ENCODE peak calls at places on chromosome 21, in nine cellular contexts. One of them, this sample, is unnamed.

GRCh38 chr21:15645830-15646229 is 84.0 kb upstream of the USP25 start:
- DNase-seq in AG10803: no peak
- DNase-seq in nephron progenitor cell: no peak
- DNase-seq in fibroblast of pulmonary artery: no peak
- DNase-seq in cardiac fibroblast: no peak
- DNase-seq in cardiac muscle cell: no peak
- DNase-seq in H9: no peak
- DNase-seq in AG09319: no peak
- DNase-seq in mammary epithelial cell: no peak
- DNase-seq in this sample: no peak

GRCh38 chr21:33808715-33809367 is 106.8 kb downstream of the ATP5PO start:
- DNase-seq in AG10803: no peak
- DNase-seq in nephron progenitor cell: no peak
- DNase-seq in fibroblast of pulmonary artery: no peak
- DNase-seq in cardiac fibroblast: no peak
- DNase-seq in cardiac muscle cell: no peak
- DNase-seq in H9: no peak
- DNase-seq in AG09319: no peak
- DNase-seq in mammary epithelial cell: no peak
- DNase-seq in this sample: no peak

GRCh38 chr21:34336756-34337391 is 26.9 kb upstream of the KCNE2 start:
- DNase-seq in AG10803: peak; percentile 74
- DNase-seq in nephron progenitor cell: no peak
- DNase-seq in fibroblast of pulmonary artery: peak; percentile 52
- DNase-seq in cardiac fibroblast: peak; percentile 72
- DNase-seq in cardiac muscle cell: no peak
- DNase-seq in H9: no peak
- DNase-seq in AG09319: peak; percentile 80
- DNase-seq in mammary epithelial cell: no peak
- DNase-seq in this sample: no peak

GRCh38 chr21:43938751-43939442 is 73.2 kb upstream of the TRAPPC10 start:
- DNase-seq in AG10803: peak; percentile 64
- DNase-seq in nephron progenitor cell: peak; percentile 89
- DNase-seq in fibroblast of pulmonary artery: peak; percentile 70
- DNase-seq in cardiac fibroblast: peak; percentile 72
- DNase-seq in cardiac muscle cell: peak; percentile 81
- DNase-seq in H9: peak; percentile 87
- DNase-seq in AG09319: no peak
- DNase-seq in mammary epithelial cell: peak; percentile 46
- DNase-seq in this sample: peak; percentile 82

GRCh38 chr21:14414932-14415508 is 32.1 kb upstream of the HSPA13 start:
- DNase-seq in AG10803: no peak
- DNase-seq in nephron progenitor cell: no peak
- DNase-seq in fibroblast of pulmonary artery: no peak
- DNase-seq in cardiac fibroblast: no peak
- DNase-seq in cardiac muscle cell: no peak
- DNase-seq in H9: no peak
- DNase-seq in AG09319: no peak
- DNase-seq in mammary epithelial cell: no peak
- DNase-seq in this sample: no peak

GRCh38 chr21:44267655-44268142 is 6.0 kb upstream of the DNMT3L start:
- DNase-seq in AG10803: no peak
- DNase-seq in nephron progenitor cell: no peak
- DNase-seq in fibroblast of pulmonary artery: no peak
- DNase-seq in cardiac fibroblast: no peak
- DNase-seq in cardiac muscle cell: no peak
- DNase-seq in H9: no peak
- DNase-seq in AG09319: no peak
- DNase-seq in mammary epithelial cell: no peak
- DNase-seq in this sample: peak; percentile 11

GRCh38 chr21:39141502-39141901 is 41.7 kb downstream of the PSMG1 start:
- DNase-seq in AG10803: peak; percentile 78
- DNase-seq in nephron progenitor cell: no peak
- DNase-seq in fibroblast of pulmonary artery: peak; percentile 49
- DNase-seq in cardiac fibroblast: peak; percentile 83
- DNase-seq in cardiac muscle cell: no peak
- DNase-seq in H9: no peak
- DNase-seq in AG09319: no peak
- DNase-seq in mammary epithelial cell: no peak
- DNase-seq in this sample: no peak

GRCh38 chr21:14321042-14321441 is 61.9 kb downstream of the HSPA13 start:
- DNase-seq in AG10803: peak; percentile 3
- DNase-seq in nephron progenitor cell: no peak
- DNase-seq in fibroblast of pulmonary artery: peak; percentile 1
- DNase-seq in cardiac fibroblast: peak; percentile 25
- DNase-seq in cardiac muscle cell: no peak
- DNase-seq in H9: no peak
- DNase-seq in AG09319: no peak
- DNase-seq in mammary epithelial cell: peak; percentile 70
- DNase-seq in this sample: no peak

GRCh38 chr21:39153373-39153772 is 29.9 kb downstream of the PSMG1 start:
- DNase-seq in AG10803: no peak
- DNase-seq in nephron progenitor cell: no peak
- DNase-seq in fibroblast of pulmonary artery: peak; percentile 11
- DNase-seq in cardiac fibroblast: peak; percentile 24
- DNase-seq in cardiac muscle cell: peak; percentile 24
- DNase-seq in H9: no peak
- DNase-seq in AG09319: no peak
- DNase-seq in mammary epithelial cell: no peak
- DNase-seq in this sample: no peak

GRCh38 chr21:27001526-27001925 is 34.6 kb upstream of the ADAMTS5 start:
- DNase-seq in AG10803: peak; percentile 39
- DNase-seq in nephron progenitor cell: no peak
- DNase-seq in fibroblast of pulmonary artery: no peak
- DNase-seq in cardiac fibroblast: no peak
- DNase-seq in cardiac muscle cell: no peak
- DNase-seq in H9: no peak
- DNase-seq in AG09319: no peak
- DNase-seq in mammary epithelial cell: no peak
- DNase-seq in this sample: no peak

GRCh38 chr21:34184232-34184631 is 110.9 kb downstream of the MRPS6 start:
- DNase-seq in AG10803: no peak
- DNase-seq in nephron progenitor cell: no peak
- DNase-seq in fibroblast of pulmonary artery: no peak
- DNase-seq in cardiac fibroblast: no peak
- DNase-seq in cardiac muscle cell: no peak
- DNase-seq in H9: no peak
- DNase-seq in AG09319: no peak
- DNase-seq in mammary epithelial cell: no peak
- DNase-seq in this sample: no peak

GRCh38 chr21:44502559-44502958 is 37.4 kb downstream of the KRTAP10-1 start:
- DNase-seq in AG10803: no peak
- DNase-seq in nephron progenitor cell: no peak
- DNase-seq in fibroblast of pulmonary artery: no peak
- DNase-seq in cardiac fibroblast: no peak
- DNase-seq in cardiac muscle cell: no peak
- DNase-seq in H9: no peak
- DNase-seq in AG09319: no peak
- DNase-seq in mammary epithelial cell: no peak
- DNase-seq in this sample: no peak

GRCh38 chr21:38129711-38130110 is 127.1 kb upstream of the KCNJ15 start:
- DNase-seq in AG10803: no peak
- DNase-seq in nephron progenitor cell: no peak
- DNase-seq in fibroblast of pulmonary artery: no peak
- DNase-seq in cardiac fibroblast: no peak
- DNase-seq in cardiac muscle cell: no peak
- DNase-seq in H9: no peak
- DNase-seq in AG09319: no peak
- DNase-seq in mammary epithelial cell: no peak
- DNase-seq in this sample: no peak

GRCh38 chr21:15422761-15423160 is 307.0 kb upstream of the USP25 start:
- DNase-seq in AG10803: peak; percentile 21
- DNase-seq in nephron progenitor cell: no peak
- DNase-seq in fibroblast of pulmonary artery: peak; percentile 89
- DNase-seq in cardiac fibroblast: peak; percentile 87
- DNase-seq in cardiac muscle cell: no peak
- DNase-seq in H9: no peak
- DNase-seq in AG09319: peak; percentile 0
- DNase-seq in mammary epithelial cell: peak; percentile 99
- DNase-seq in this sample: no peak

GRCh38 chr21:15741510-15741909 is 11.7 kb downstream of the USP25 start:
- DNase-seq in AG10803: peak; percentile 40
- DNase-seq in nephron progenitor cell: no peak
- DNase-seq in fibroblast of pulmonary artery: peak; percentile 37
- DNase-seq in cardiac fibroblast: peak; percentile 59
- DNase-seq in cardiac muscle cell: no peak
- DNase-seq in H9: no peak
- DNase-seq in AG09319: no peak
- DNase-seq in mammary epithelial cell: peak; percentile 43
- DNase-seq in this sample: no peak

GRCh38 chr21:16509466-16509865 is 779.7 kb downstream of the USP25 start:
- DNase-seq in AG10803: peak; percentile 83
- DNase-seq in nephron progenitor cell: no peak
- DNase-seq in fibroblast of pulmonary artery: no peak
- DNase-seq in cardiac fibroblast: no peak
- DNase-seq in cardiac muscle cell: no peak
- DNase-seq in H9: no peak
- DNase-seq in AG09319: peak; percentile 76
- DNase-seq in mammary epithelial cell: no peak
- DNase-seq in this sample: no peak

GRCh38 chr21:44019568-44019958 is 7.5 kb downstream of the TRAPPC10 start:
- DNase-seq in AG10803: no peak
- DNase-seq in nephron progenitor cell: no peak
- DNase-seq in fibroblast of pulmonary artery: no peak
- DNase-seq in cardiac fibroblast: no peak
- DNase-seq in cardiac muscle cell: no peak
- DNase-seq in H9: no peak
- DNase-seq in AG09319: no peak
- DNase-seq in mammary epithelial cell: no peak
- DNase-seq in this sample: no peak

GRCh38 chr21:38800046-38800758 is 5.5 kb upstream of the ETS2 start:
- DNase-seq in AG10803: no peak
- DNase-seq in nephron progenitor cell: no peak
- DNase-seq in fibroblast of pulmonary artery: no peak
- DNase-seq in cardiac fibroblast: no peak
- DNase-seq in cardiac muscle cell: no peak
- DNase-seq in H9: no peak
- DNase-seq in AG09319: no peak
- DNase-seq in mammary epithelial cell: no peak
- DNase-seq in this sample: no peak

GRCh38 chr21:38804617-38805281 is 980 bp upstream of the ETS2 start:
- DNase-seq in AG10803: peak; percentile 54
- DNase-seq in nephron progenitor cell: peak; percentile 70
- DNase-seq in fibroblast of pulmonary artery: no peak
- DNase-seq in cardiac fibroblast: no peak
- DNase-seq in cardiac muscle cell: peak; percentile 74
- DNase-seq in H9: peak; percentile 61
- DNase-seq in AG09319: no peak
- DNase-seq in mammary epithelial cell: no peak
- DNase-seq in this sample: peak; percentile 81

GRCh38 chr21:32351428-32351827 is 41.4 kb downstream of the URB1 start:
- DNase-seq in AG10803: no peak
- DNase-seq in nephron progenitor cell: no peak
- DNase-seq in fibroblast of pulmonary artery: no peak
- DNase-seq in cardiac fibroblast: no peak
- DNase-seq in cardiac muscle cell: no peak
- DNase-seq in H9: peak; percentile 6
- DNase-seq in AG09319: no peak
- DNase-seq in mammary epithelial cell: peak; percentile 91
- DNase-seq in this sample: no peak
- TF ChIP-seq CTCF in AG10803: no peak
- TF ChIP-seq CTCF in nephron progenitor cell: no peak
- TF ChIP-seq CTCF in fibroblast of pulmonary artery: no peak
- TF ChIP-seq CTCF in cardiac fibroblast: no peak
- TF ChIP-seq CTCF in cardiac muscle cell: no peak
- TF ChIP-seq CTCF in H9: no peak
- TF ChIP-seq CTCF in AG09319: no peak
- TF ChIP-seq CTCF in mammary epithelial cell: no peak
- TF ChIP-seq CTCF in this sample: no peak

DNA sequence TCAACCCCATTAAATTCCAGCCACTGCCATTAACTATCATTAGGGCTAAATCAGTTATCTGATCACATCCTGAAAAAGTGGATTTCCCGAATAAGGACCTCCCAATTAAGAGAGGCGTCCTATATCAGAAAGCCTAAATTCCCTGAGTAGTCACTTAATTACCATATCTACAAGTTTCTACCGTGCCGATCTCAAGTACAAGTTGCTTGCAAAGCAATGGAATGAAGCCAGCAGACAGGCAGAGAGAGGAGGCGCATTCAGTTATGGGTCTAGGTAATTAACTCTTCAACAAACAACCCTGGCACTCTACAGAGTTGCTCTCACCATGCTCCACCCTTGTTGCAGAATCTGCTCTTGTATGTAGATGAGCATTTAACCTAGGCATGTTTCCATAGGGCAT is 494.6 kb upstream of the RUNX1 start:
- DNase-seq in AG10803: no peak
- DNase-seq in nephron progenitor cell: no peak
- DNase-seq in fibroblast of pulmonary artery: no peak
- DNase-seq in cardiac fibroblast: no peak
- DNase-seq in cardiac muscle cell: no peak
- DNase-seq in H9: no peak
- DNase-seq in AG09319: no peak
- DNase-seq in mammary epithelial cell: no peak
- DNase-seq in this sample: no peak
- TF ChIP-seq CTCF in AG10803: no peak
- TF ChIP-seq CTCF in nephron progenitor cell: no peak
- TF ChIP-seq CTCF in fibroblast of pulmonary artery: no peak
- TF ChIP-seq CTCF in cardiac fibroblast: no peak
- TF ChIP-seq CTCF in cardiac muscle cell: no peak
- TF ChIP-seq CTCF in H9: no peak
- TF ChIP-seq CTCF in AG09319: no peak
- TF ChIP-seq CTCF in mammary epithelial cell: no peak
- TF ChIP-seq CTCF in this sample: no peak

GRCh38 chr21:25872271-25872670 is 137.5 kb downstream of the GABPA start:
- DNase-seq in AG10803: no peak
- DNase-seq in nephron progenitor cell: no peak
- DNase-seq in fibroblast of pulmonary artery: no peak
- DNase-seq in cardiac fibroblast: no peak
- DNase-seq in cardiac muscle cell: no peak
- DNase-seq in H9: peak; percentile 61
- DNase-seq in AG09319: no peak
- DNase-seq in mammary epithelial cell: no peak
- DNase-seq in this sample: no peak
- TF ChIP-seq CTCF in AG10803: no peak
- TF ChIP-seq CTCF in nephron progenitor cell: no peak
- TF ChIP-seq CTCF in fibroblast of pulmonary artery: no peak
- TF ChIP-seq CTCF in cardiac fibroblast: no peak
- TF ChIP-seq CTCF in cardiac muscle cell: no peak
- TF ChIP-seq CTCF in H9: peak; percentile 48
- TF ChIP-seq CTCF in AG09319: no peak
- TF ChIP-seq CTCF in mammary epithelial cell: no peak
- TF ChIP-seq CTCF in this sample: no peak

DNA sequence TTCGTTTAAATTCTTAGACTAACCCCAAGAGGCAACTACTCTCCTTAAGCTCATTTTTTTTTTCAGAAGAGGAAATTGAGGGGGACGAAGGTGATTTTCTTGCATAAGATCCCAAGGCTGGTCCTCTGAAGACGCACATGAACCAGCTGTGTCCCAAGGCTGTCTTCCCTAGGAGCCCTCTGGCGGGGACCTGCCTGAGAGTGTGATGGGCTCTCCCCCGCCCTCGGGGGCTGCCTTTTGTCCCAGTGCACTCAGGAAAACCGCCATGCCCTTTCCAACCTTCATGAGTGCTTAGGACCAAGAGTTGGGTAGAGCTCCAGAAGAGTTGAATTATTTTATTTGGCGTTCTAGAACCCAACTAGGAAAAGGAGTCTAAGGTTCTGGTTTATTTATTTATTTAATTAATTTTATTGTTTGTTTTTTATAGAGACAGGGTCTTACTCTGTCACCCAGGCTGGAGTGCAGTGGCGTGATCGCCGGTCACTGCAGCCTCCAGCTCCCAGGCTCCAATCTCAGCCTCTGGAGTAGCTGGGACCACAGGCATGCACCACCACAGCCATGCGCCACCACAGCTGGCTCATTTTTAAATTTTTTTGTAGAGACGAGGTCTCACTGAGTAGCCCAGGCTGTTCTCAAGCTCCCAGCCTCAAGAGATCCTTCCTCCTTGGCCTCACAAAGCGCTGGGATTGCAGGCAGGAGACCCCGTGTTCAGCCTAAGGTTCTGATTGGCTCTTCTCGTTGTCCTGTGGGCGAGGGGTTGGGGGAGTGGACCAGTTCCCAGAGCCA is 21.9 kb downstream of the UMODL1 start:
- DNase-seq in AG10803: peak; percentile 23
- DNase-seq in nephron progenitor cell: no peak
- DNase-seq in fibroblast of pulmonary artery: no peak
- DNase-seq in cardiac fibroblast: no peak
- DNase-seq in cardiac muscle cell: no peak
- DNase-seq in H9: no peak
- DNase-seq in AG09319: no peak
- DNase-seq in mammary epithelial cell: no peak
- DNase-seq in this sample: peak; percentile 40
- TF ChIP-seq CTCF in AG10803: no peak
- TF ChIP-seq CTCF in nephron progenitor cell: no peak
- TF ChIP-seq CTCF in fibroblast of pulmonary artery: no peak
- TF ChIP-seq CTCF in cardiac fibroblast: no peak
- TF ChIP-seq CTCF in cardiac muscle cell: no peak
- TF ChIP-seq CTCF in H9: no peak
- TF ChIP-seq CTCF in AG09319: no peak
- TF ChIP-seq CTCF in mammary epithelial cell: no peak
- TF ChIP-seq CTCF in this sample: no peak

This sample was measured in glutamatergic neuron.